ENCODE peak calls at places on chromosomes 3 and 15, in four cellular contexts. E, Z, V and D are unnamed samples.

GRCh38 chr15:100863406-100864198 is 16.0 kb upstream of the ALDH1A3 start:
- DNase-seq in E (no peak), V (no peak), Z (no peak), D (no peak)

GRCh38 chr15:60423540-60423939 is 25.8 kb upstream of the ANXA2 start:
- DNase-seq in Z (no peak), E (no peak), V (peak), D (peak)

GRCh38 chr15:35921051-35921450 is 375.1 kb upstream of the DPH6 start:
- DNase-seq in E (no peak), Z (no peak), V (no peak), D (no peak)

GRCh38 chr3:70550723-70551319 is 238.4 kb upstream of the MDFIC2 start:
- DNase-seq in V (no peak), E (peak), Z (peak), D (peak)

GRCh38 chr3:105014631-105015030 is 352.1 kb upstream of the ALCAM start:
- DNase-seq in E (no peak), Z (no peak), V (no peak), D (no peak)

GRCh38 chr3:156509209-156510174 is 45.4 kb downstream of the SSR3 start:
- DNase-seq in Z (peak), E (no peak), V (peak), D (peak)

GRCh38 chr3:45583021-45583851 is 11.3 kb upstream of the LIMD1 start:
- DNase-seq in E (no peak), V (no peak), Z (no peak), D (no peak)

GRCh38 chr3:14424711-14425573 is 22.5 kb downstream of the SLC6A6 start:
- DNase-seq in E (peak), Z (no peak), V (no peak), D (no peak)

GRCh38 chr15:65613365-65613764 is 2.4 kb upstream of the INTS14 start:
- DNase-seq in V (no peak), Z (no peak), E (no peak), D (no peak)

GRCh38 chr3:136464502-136464901 is 214.4 kb downstream of the PCCB start:
- DNase-seq in V (peak), Z (no peak), E (no peak), D (no peak)